ENCODE peak calls at places on chromosomes 6 and 20, in four cellular contexts. U is mesendoderm, A is neuronal stem cell, T is DND-41. X is an unnamed sample.

GRCh38 chr6:166228839-166229528 is 61.3 kb upstream of the TBXT start:
- DNase-seq in U (no peak), A (no peak), T (peak; percentile 83), X (no peak)

GRCh38 chr20:50855498-50856474 is 60.9 kb downstream of the BCAS4 start:
- DNase-seq in U (peak; percentile 91), A (no peak), T (no peak), X (no peak)

GRCh38 chr6:168097221-168097620 is 18.2 kb upstream of the FRMD1 start:
- DNase-seq in U (no peak), A (no peak), T (no peak), X (peak; percentile 44)

GRCh38 chr6:7978736-7979135 is 68.1 kb upstream of the TXNDC5 start:
- DNase-seq in U (no peak), A (peak; percentile 76), T (no peak), X (no peak)

GRCh38 chr6:107633680-107634141 is 143.8 kb downstream of the SOBP start:
- DNase-seq in U (no peak), A (no peak), T (no peak), X (no peak)

GRCh38 chr6:158018851-158019361 is 37.2 kb downstream of the SYNJ2 start:
- DNase-seq in U (no peak), A (no peak), T (no peak), X (no peak)

GRCh38 chr20:46621492-46621891 is 29.8 kb downstream of the SLC13A3 start:
- DNase-seq in U (no peak), A (no peak), T (no peak), X (no peak)

GRCh38 chr6:36309212-36309611 is 27.5 kb downstream of the BNIP5 start:
- DNase-seq in U (no peak), A (no peak), T (no peak), X (no peak)

GRCh38 chr20:33561981-33562601 is 72.2 kb downstream of the CBFA2T2 start:
- DNase-seq in U (peak; percentile 64), A (no peak), T (no peak), X (no peak)

GRCh38 chr6:168188974-168189678 is 110.1 kb upstream of the FRMD1 start:
- DNase-seq in U (no peak), A (no peak), T (no peak), X (no peak)

GRCh38 chr6:85077098-85077497 is 312.7 kb upstream of the TBX18 start:
- DNase-seq in U (no peak), A (no peak), T (no peak), X (no peak)

GRCh38 chr6:47083586-47084047 is 41.5 kb upstream of the ADGRF1 start:
- DNase-seq in U (no peak), A (no peak), T (no peak), X (no peak)

GRCh38 chr6:116847234-116847633 is 18.4 kb upstream of the GPRC6A start:
- DNase-seq in U (peak; percentile 35), A (no peak), T (no peak), X (no peak)

GRCh38 chr20:36217226-36217625 is 19.1 kb upstream of the AAR2 start:
- DNase-seq in U (peak; percentile 90), A (no peak), T (no peak), X (no peak)

GRCh38 chr6:149563203-149563927 is 2.8 kb upstream of the GINM1 start:
- DNase-seq in U (no peak), A (no peak), T (no peak), X (no peak)

GRCh38 chr6:72616406-72617015 is 5.4 kb upstream of the KCNQ5 start:
- DNase-seq in U (peak; percentile 14), A (no peak), T (no peak), X (peak; percentile 35)

DNA sequence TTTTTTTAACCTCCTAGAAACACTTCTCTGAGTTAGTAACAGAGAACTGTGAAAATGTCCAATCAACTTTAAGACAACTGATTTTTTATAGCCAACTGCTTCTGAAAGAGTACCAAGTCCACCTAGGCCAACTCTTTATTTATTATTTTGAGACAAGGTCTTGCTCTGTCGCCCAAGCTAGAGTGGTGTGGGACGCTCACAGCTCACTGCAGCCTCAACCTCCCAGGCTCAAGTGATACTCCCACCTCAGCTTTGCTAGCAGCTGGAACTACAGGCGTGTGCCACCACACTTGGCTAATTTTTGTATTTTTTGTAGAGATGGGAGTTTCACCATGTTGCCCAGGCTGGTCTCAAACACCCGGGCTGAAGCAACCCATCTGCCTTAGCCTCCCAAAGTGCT is 331.6 kb downstream of the RNGTT start:
- DNase-seq in U (no peak), A (no peak), T (no peak), X (no peak)
- H3K4me3 ChIP-seq in U (no peak overlapping the region), A (no peak overlapping the region), T (no peak overlapping the region), X (no peak overlapping the region)

GRCh38 chr6:1409774-1410465 is 20.5 kb downstream of the FOXF2 start:
- DNase-seq in U (no peak), A (no peak), T (no peak), X (no peak)
- H3K4me3 ChIP-seq in U (no peak overlapping the region), A (peak overlapping the region; percentile 21), T (no peak overlapping the region), X (no peak overlapping the region)

DNA sequence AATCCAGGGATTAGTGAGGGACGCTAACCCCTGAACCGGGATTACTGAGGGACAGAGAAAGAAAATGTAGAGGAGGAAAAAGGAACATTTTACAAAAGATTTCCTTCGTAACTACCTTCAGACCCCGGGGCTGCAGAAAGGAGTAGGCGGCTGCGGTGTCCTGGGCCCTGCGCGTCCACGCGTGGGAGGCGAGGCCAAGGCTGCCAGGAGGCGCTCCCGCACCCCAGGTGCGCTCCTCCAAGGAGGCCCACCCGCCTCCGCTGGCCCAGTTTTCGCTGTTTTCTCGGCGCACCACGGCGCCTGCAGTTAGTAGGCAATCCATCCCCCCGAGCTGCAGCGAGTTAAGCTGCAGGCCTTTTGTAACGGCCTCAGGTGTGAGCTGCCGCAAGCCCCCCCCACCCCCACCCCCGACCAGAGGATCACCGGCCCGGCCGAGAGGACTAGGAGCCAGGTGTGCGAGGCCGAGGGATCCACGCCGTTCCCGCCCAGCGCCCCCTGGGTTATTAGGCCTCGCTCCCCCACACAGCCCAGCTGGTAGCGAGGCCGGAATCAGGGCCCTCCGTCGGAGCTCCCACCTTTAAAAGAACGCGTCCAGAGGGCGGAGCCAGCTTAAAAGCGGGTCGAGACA is 380.3 kb upstream of the ARID1B start:
- DNase-seq in U (peak; percentile 21), A (no peak), T (no peak), X (no peak)
- H3K4me3 ChIP-seq in U (no peak overlapping the region), A (no peak overlapping the region), T (no peak overlapping the region), X (no peak overlapping the region)

DNA sequence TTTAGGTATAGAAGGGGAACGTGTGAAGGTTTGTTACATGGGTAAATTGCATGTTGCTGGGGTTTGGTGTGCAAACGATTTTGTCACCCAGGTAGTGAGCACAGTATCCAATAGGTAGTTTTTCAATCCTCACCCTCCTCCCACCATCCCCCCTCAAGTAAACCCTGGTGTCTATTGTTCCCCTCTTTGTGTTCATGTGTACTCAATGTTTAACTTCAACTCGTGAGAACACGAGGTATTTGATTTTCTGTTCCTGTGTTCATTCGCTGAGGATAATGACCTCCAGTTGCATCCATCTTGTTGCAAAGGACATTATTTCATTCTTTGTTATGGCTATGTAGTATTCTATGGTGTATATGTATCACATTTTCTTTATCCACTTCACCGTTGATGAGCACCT is 11.6 kb upstream of the VNN1 start:
- DNase-seq in U (no peak), A (no peak), T (no peak), X (no peak)
- H3K4me3 ChIP-seq in U (no peak overlapping the region), A (no peak overlapping the region), T (no peak overlapping the region), X (no peak overlapping the region)

GRCh38 chr6:148274809-148275208 is 67.8 kb upstream of the SASH1 start:
- DNase-seq in U (no peak), A (no peak), T (no peak), X (no peak)

GRCh38 chr6:148269386-148269785 is 73.3 kb upstream of the SASH1 start:
- DNase-seq in U (no peak), A (no peak), T (no peak), X (no peak)

GRCh38 chr6:148273962-148274752 is 68.5 kb upstream of the SASH1 start:
- DNase-seq in U (no peak), A (no peak), T (no peak), X (no peak)

GRCh38 chr6:148272597-148272996 is 70.0 kb upstream of the SASH1 start:
- DNase-seq in U (no peak), A (no peak), T (no peak), X (no peak)

GRCh38 chr6:148272084-148272483 is 70.6 kb upstream of the SASH1 start:
- DNase-seq in U (peak; percentile 59), A (no peak), T (no peak), X (no peak)
- H3K4me3 ChIP-seq in U (no peak overlapping the region), A (no peak overlapping the region), T (no peak overlapping the region), X (no peak overlapping the region)

DNA sequence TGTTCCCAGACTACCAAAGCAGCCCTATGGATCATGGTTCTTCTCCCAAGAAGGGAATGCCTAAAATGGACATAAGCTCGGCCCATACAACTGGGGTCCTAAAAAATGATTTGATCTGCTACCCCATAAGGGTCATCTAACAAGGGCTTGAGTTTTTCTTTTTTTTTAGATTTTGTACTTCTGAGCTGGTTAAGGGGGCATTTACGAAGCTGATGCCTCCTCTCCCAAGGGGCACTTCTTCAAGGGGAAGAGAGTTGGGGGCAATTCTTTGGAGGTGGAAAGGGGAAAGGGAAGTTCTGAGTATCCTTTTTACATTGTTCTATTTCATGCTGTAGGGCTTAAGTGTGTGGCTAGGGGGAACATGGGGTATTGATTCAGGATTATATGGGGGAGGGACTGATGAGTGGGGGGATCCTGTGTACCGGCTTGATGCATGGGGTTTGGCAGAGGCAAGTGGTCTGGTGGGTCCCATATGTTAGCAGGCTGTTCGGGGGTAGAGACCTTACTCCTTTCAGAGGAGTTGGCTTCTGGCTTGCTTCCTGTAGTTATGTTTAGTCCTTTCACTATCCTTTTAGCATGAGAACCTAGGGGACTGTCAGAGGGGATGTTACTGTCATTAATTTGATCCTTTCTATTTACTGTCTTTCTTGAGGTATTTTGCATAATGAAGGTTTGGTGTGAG is 8.1 kb upstream of the ZNFX1 start:
- DNase-seq in U (peak; percentile 8), A (no peak), T (no peak), X (no peak)
- H3K4me3 ChIP-seq in U (peak overlapping the region; percentile 10), A (no peak overlapping the region), T (peak overlapping the region; percentile 17), X (no peak overlapping the region)

GRCh38 chr20:62822788-62823651 is 6.2 kb downstream of the COL9A3 start:
- DNase-seq in U (peak; percentile 77), A (no peak), T (peak; percentile 76), X (no peak)

GRCh38 chr20:62823688-62824475 is 7.0 kb downstream of the COL9A3 start:
- DNase-seq in U (peak; percentile 90), A (no peak), T (no peak), X (no peak)

GRCh38 chr20:62825994-62826645 is 9.3 kb downstream of the COL9A3 start:
- DNase-seq in U (no peak), A (no peak), T (no peak), X (no peak)

GRCh38 chr20:62825288-62825993 is 8.6 kb downstream of the COL9A3 start:
- DNase-seq in U (no peak), A (no peak), T (no peak), X (no peak)

GRCh38 chr20:62824476-62825287 is 7.8 kb downstream of the COL9A3 start:
- DNase-seq in U (peak; percentile 73), A (no peak), T (peak; percentile 81), X (peak; percentile 16)
- H3K4me3 ChIP-seq in U (no peak overlapping the region), A (no peak overlapping the region), T (peak overlapping the region; percentile 33), X (no peak overlapping the region)

GRCh38 chr20:48538058-48538825 is 289.6 kb downstream of the PREX1 start:
- DNase-seq in U (peak; percentile 95), A (peak; percentile 44), T (no peak), X (no peak)

GRCh38 chr20:48538856-48539255 is 288.9 kb downstream of the PREX1 start:
- DNase-seq in U (peak; percentile 83), A (no peak), T (no peak), X (no peak)

GRCh38 chr20:48544402-48545333 is 283.1 kb downstream of the PREX1 start:
- DNase-seq in U (peak; percentile 42), A (no peak), T (no peak), X (no peak)

GRCh38 chr20:48536206-48536605 is 291.6 kb downstream of the PREX1 start:
- DNase-seq in U (no peak), A (no peak), T (no peak), X (no peak)

GRCh38 chr20:48541581-48542071 is 286.2 kb downstream of the PREX1 start:
- DNase-seq in U (no peak), A (no peak), T (no peak), X (no peak)
- H3K4me3 ChIP-seq in U (no peak overlapping the region), A (no peak overlapping the region), T (no peak overlapping the region), X (no peak overlapping the region)